ENCODE peak calls at places on chromosomes 16 and 17, in seven cellular contexts. T, C, B, E, N, V and U are unnamed samples.

GRCh38 chr16:78317871-78318270 is 218.4 kb downstream of the WWOX start:
- DNase-seq in T (no peak), C (no peak), B (no peak), E (no peak), N (no peak), V (no peak), U (no peak)

GRCh38 chr16:10511829-10512228 is 68.6 kb downstream of the EMP2 start:
- DNase-seq in T (no peak), C (no peak), B (no peak), E (no peak), N (no peak), V (no peak), U (no peak)

GRCh38 chr16:12356622-12357365 is 380.3 kb downstream of the SNX29 start:
- DNase-seq in T (no peak), C (no peak), B (no peak), E (no peak), N (no peak), V (no peak), U (peak)

GRCh38 chr17:50817142-50817751 is 18.1 kb upstream of the WFIKKN2 start:
- DNase-seq in T (no peak), C (no peak), B (peak), E (no peak), N (no peak), V (peak), U (no peak)

GRCh38 chr16:79299154-79299799 is 301.3 kb downstream of the MAF start:
- DNase-seq in T (peak), C (no peak), B (no peak), E (no peak), N (no peak), V (no peak), U (no peak)

GRCh38 chr17:49555495-49556018 is 20.1 kb upstream of the NXPH3 start:
- DNase-seq in T (no peak), C (no peak), B (no peak), E (no peak), N (no peak), V (no peak), U (no peak)

GRCh38 chr16:4558026-4558425 is 1.9 kb downstream of the C16orf96 start:
- DNase-seq in T (no peak), C (no peak), B (no peak), E (no peak), N (no peak), V (no peak), U (no peak)

GRCh38 chr17:58527306-58527705 is 12.9 kb upstream of the MTMR4 start:
- DNase-seq in T (no peak), C (no peak), B (no peak), E (no peak), N (no peak), V (no peak), U (no peak)

GRCh38 chr17:35934760-35935159 is 4.2 kb upstream of the RDM1 start:
- DNase-seq in T (no peak), C (no peak), B (no peak), E (no peak), N (peak), V (no peak), U (no peak)

GRCh38 chr17:3647769-3648540 is 11.4 kb downstream of the CTNS start:
- DNase-seq in T (no peak), C (no peak), B (peak), E (no peak), N (peak), V (peak), U (no peak)

GRCh38 chr17:60392845-60393702 is 1.1 kb upstream of the USP32 start:
- DNase-seq in T (no peak), C (peak), B (no peak), E (peak), N (peak), V (peak), U (peak)

GRCh38 chr17:1323336-1323735 is 43.9 kb downstream of the TRARG1 start:
- DNase-seq in T (no peak), C (no peak), B (no peak), E (no peak), N (no peak), V (no peak), U (no peak)

GRCh38 chr17:68944435-68945035 is 10.7 kb downstream of the ABCA8 start:
- DNase-seq in T (no peak), C (no peak), B (no peak), E (no peak), N (no peak), V (no peak), U (no peak)

GRCh38 chr17:48593840-48594411 is 347 bp upstream of the HOXB5 start:
- DNase-seq in T (peak), C (peak), B (peak), E (no peak), N (peak), V (peak), U (peak)